ENCODE peak calls at places on chromosomes 6 and 20, in ten cellular contexts. One of them, this sample, is unnamed. For H3K9me3 and H3K27me3, the result is how much of the 10 kb centered on the place peaks cover.

GRCh38 chr6:130994319-130995097 is 68.5 kb downstream of the EPB41L2 start:
- DNase-seq in RWPE2: no peak
- DNase-seq in tibial artery: no peak
- DNase-seq in thyroid gland: no peak
- DNase-seq in keratinocyte: no peak
- DNase-seq in ovary: no peak
- DNase-seq in cardiac muscle cell: no peak
- DNase-seq in adrenal gland: no peak
- DNase-seq in right atrium auricular region: no peak
- DNase-seq in CD8-positive, alpha-beta T cell: no peak
- DNase-seq in this sample: no peak

GRCh38 chr6:14841901-14842421 is 403.9 kb upstream of the JARID2 start:
- DNase-seq in CD8-positive, alpha-beta T cell: no peak
- DNase-seq in adrenal gland: peak
- DNase-seq in ovary: peak
- DNase-seq in cardiac muscle cell: peak
- DNase-seq in tibial artery: no peak
- DNase-seq in thyroid gland: no peak
- DNase-seq in keratinocyte: no peak
- DNase-seq in right atrium auricular region: no peak
- DNase-seq in RWPE2: no peak
- DNase-seq in this sample: no peak

GRCh38 chr20:60297649-60298048 is 339.4 kb downstream of the CDH26 start:
- DNase-seq in right atrium auricular region: no peak
- DNase-seq in keratinocyte: no peak
- DNase-seq in tibial artery: no peak
- DNase-seq in CD8-positive, alpha-beta T cell: no peak
- DNase-seq in adrenal gland: no peak
- DNase-seq in thyroid gland: peak
- DNase-seq in ovary: no peak
- DNase-seq in cardiac muscle cell: no peak
- DNase-seq in RWPE2: no peak
- DNase-seq in this sample: no peak

GRCh38 chr6:54579011-54579410 is 267.6 kb upstream of the FAM83B start:
- DNase-seq in adrenal gland: no peak
- DNase-seq in tibial artery: no peak
- DNase-seq in ovary: no peak
- DNase-seq in RWPE2: no peak
- DNase-seq in keratinocyte: no peak
- DNase-seq in right atrium auricular region: no peak
- DNase-seq in CD8-positive, alpha-beta T cell: no peak
- DNase-seq in cardiac muscle cell: peak
- DNase-seq in thyroid gland: peak
- DNase-seq in this sample: no peak

GRCh38 chr6:162591517-162591916 is 136.0 kb downstream of the PRKN start:
- DNase-seq in keratinocyte: no peak
- DNase-seq in CD8-positive, alpha-beta T cell: no peak
- DNase-seq in adrenal gland: no peak
- DNase-seq in right atrium auricular region: no peak
- DNase-seq in cardiac muscle cell: no peak
- DNase-seq in RWPE2: no peak
- DNase-seq in thyroid gland: no peak
- DNase-seq in tibial artery: no peak
- DNase-seq in ovary: no peak
- DNase-seq in this sample: no peak

GRCh38 chr6:43297644-43298564 is at the start of gene SLC22A7:
- DNase-seq in RWPE2: no peak
- DNase-seq in thyroid gland: peak
- DNase-seq in tibial artery: no peak
- DNase-seq in cardiac muscle cell: peak
- DNase-seq in CD8-positive, alpha-beta T cell: no peak
- DNase-seq in adrenal gland: peak
- DNase-seq in right atrium auricular region: no peak
- DNase-seq in ovary: no peak
- DNase-seq in keratinocyte: no peak
- DNase-seq in this sample: no peak

GRCh38 chr6:30881392-30881986 is 2.8 kb upstream of the DDR1 start:
- DNase-seq in tibial artery: no peak
- DNase-seq in right atrium auricular region: no peak
- DNase-seq in keratinocyte: no peak
- DNase-seq in adrenal gland: no peak
- DNase-seq in cardiac muscle cell: no peak
- DNase-seq in thyroid gland: no peak
- DNase-seq in ovary: no peak
- DNase-seq in RWPE2: no peak
- DNase-seq in CD8-positive, alpha-beta T cell: no peak
- DNase-seq in this sample: no peak

GRCh38 chr20:25464501-25465204 is 57.2 kb downstream of the GINS1 start:
- DNase-seq in adrenal gland: no peak
- DNase-seq in ovary: no peak
- DNase-seq in keratinocyte: no peak
- DNase-seq in CD8-positive, alpha-beta T cell: no peak
- DNase-seq in cardiac muscle cell: no peak
- DNase-seq in RWPE2: peak
- DNase-seq in thyroid gland: no peak
- DNase-seq in right atrium auricular region: no peak
- DNase-seq in tibial artery: no peak
- DNase-seq in this sample: no peak

GRCh38 chr20:59735917-59736316 is 131.6 kb downstream of the PHACTR3 start:
- DNase-seq in ovary: no peak
- DNase-seq in adrenal gland: no peak
- DNase-seq in right atrium auricular region: no peak
- DNase-seq in cardiac muscle cell: no peak
- DNase-seq in RWPE2: peak
- DNase-seq in keratinocyte: no peak
- DNase-seq in tibial artery: no peak
- DNase-seq in thyroid gland: no peak
- DNase-seq in CD8-positive, alpha-beta T cell: no peak
- DNase-seq in this sample: no peak

GRCh38 chr6:31042801-31043200 is 32.5 kb downstream of the MUC22 start:
- DNase-seq in CD8-positive, alpha-beta T cell: peak
- DNase-seq in RWPE2: no peak
- DNase-seq in cardiac muscle cell: peak
- DNase-seq in thyroid gland: peak
- DNase-seq in keratinocyte: no peak
- DNase-seq in right atrium auricular region: no peak
- DNase-seq in tibial artery: no peak
- DNase-seq in adrenal gland: peak
- DNase-seq in ovary: peak
- DNase-seq in this sample: peak

GRCh38 chr6:3281669-3282460 is 23.1 kb downstream of the PSMG4 start:
- DNase-seq in adrenal gland: peak
- DNase-seq in cardiac muscle cell: peak
- DNase-seq in ovary: peak
- DNase-seq in keratinocyte: peak
- DNase-seq in thyroid gland: no peak
- DNase-seq in CD8-positive, alpha-beta T cell: no peak
- DNase-seq in right atrium auricular region: peak
- DNase-seq in tibial artery: peak
- DNase-seq in RWPE2: peak
- DNase-seq in this sample: no peak

GRCh38 chr6:105882071-105882803 is 203.9 kb upstream of the PRDM1 start:
- DNase-seq in cardiac muscle cell: no peak
- DNase-seq in right atrium auricular region: no peak
- DNase-seq in tibial artery: no peak
- DNase-seq in keratinocyte: no peak
- DNase-seq in thyroid gland: no peak
- DNase-seq in RWPE2: no peak
- DNase-seq in adrenal gland: no peak
- DNase-seq in ovary: no peak
- DNase-seq in CD8-positive, alpha-beta T cell: no peak
- DNase-seq in this sample: no peak

GRCh38 chr6:55868910-55869479 is 6.4 kb downstream of the BMP5 start:
- DNase-seq in ovary: no peak
- DNase-seq in tibial artery: no peak
- DNase-seq in CD8-positive, alpha-beta T cell: no peak
- DNase-seq in thyroid gland: no peak
- DNase-seq in adrenal gland: no peak
- DNase-seq in right atrium auricular region: no peak
- DNase-seq in cardiac muscle cell: no peak
- DNase-seq in RWPE2: peak
- DNase-seq in keratinocyte: peak
- DNase-seq in this sample: no peak

GRCh38 chr6:76026101-76026500 is 46.4 kb downstream of the IMPG1 start:
- DNase-seq in right atrium auricular region: no peak
- DNase-seq in tibial artery: no peak
- DNase-seq in ovary: no peak
- DNase-seq in thyroid gland: no peak
- DNase-seq in adrenal gland: no peak
- DNase-seq in RWPE2: no peak
- DNase-seq in cardiac muscle cell: peak
- DNase-seq in keratinocyte: no peak
- DNase-seq in CD8-positive, alpha-beta T cell: no peak
- DNase-seq in this sample: no peak
- H3K9me3 ChIP-seq in right atrium auricular region: half or more
- H3K9me3 ChIP-seq in tibial artery: under half
- H3K9me3 ChIP-seq in ovary: under half
- H3K9me3 ChIP-seq in thyroid gland: under half
- H3K9me3 ChIP-seq in adrenal gland: under half
- H3K9me3 ChIP-seq in RWPE2: under half
- H3K9me3 ChIP-seq in cardiac muscle cell: under half
- H3K9me3 ChIP-seq in keratinocyte: under half
- H3K9me3 ChIP-seq in CD8-positive, alpha-beta T cell: under half
- H3K9me3 ChIP-seq in this sample: under half

GRCh38 chr6:13418838-13419237 is 68.6 kb downstream of the GFOD1 start:
- DNase-seq in thyroid gland: no peak
- DNase-seq in RWPE2: no peak
- DNase-seq in ovary: no peak
- DNase-seq in cardiac muscle cell: no peak
- DNase-seq in CD8-positive, alpha-beta T cell: no peak
- DNase-seq in keratinocyte: no peak
- DNase-seq in right atrium auricular region: no peak
- DNase-seq in tibial artery: no peak
- DNase-seq in adrenal gland: no peak
- DNase-seq in this sample: no peak
- H3K27me3 ChIP-seq in thyroid gland: under half
- H3K27me3 ChIP-seq in RWPE2: under half
- H3K27me3 ChIP-seq in ovary: under half
- H3K27me3 ChIP-seq in cardiac muscle cell: under half
- H3K27me3 ChIP-seq in CD8-positive, alpha-beta T cell: under half
- H3K27me3 ChIP-seq in keratinocyte: under half
- H3K27me3 ChIP-seq in right atrium auricular region: under half
- H3K27me3 ChIP-seq in tibial artery: under half
- H3K27me3 ChIP-seq in adrenal gland: under half
- H3K27me3 ChIP-seq in this sample: under half

DNA sequence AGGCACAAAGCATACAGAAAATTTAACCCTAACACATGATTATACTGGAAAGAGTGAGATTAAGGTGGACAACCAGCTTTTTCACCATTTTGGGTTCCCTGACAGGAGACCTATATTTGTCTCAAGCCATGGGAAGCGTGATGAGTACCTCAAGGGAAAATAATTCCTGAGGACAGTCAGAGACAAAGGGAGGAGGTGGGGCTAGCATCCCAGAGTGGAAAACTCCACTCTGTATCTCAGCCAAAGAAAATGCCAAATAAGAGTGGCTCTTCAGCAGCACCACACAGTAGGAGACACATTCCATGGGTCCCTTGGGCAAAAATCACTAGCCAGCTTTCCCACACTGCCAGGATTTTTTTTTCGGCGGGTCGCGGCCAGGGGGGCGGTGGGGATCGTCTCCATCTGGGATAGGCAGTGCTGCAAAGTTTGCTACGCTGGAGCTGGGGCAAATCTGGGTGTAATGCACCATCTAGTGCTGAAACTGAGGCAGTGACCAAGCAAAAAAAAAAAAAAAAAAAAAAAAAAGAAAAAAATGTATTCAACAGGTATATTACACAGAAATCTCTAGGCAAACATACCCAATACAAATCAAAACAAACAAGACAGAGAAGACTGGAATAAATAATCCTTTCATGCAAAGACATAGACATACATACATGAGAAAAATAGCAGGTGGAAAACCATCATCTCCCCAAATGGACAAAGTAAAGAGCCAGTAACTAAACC is 77.3 kb upstream of the SLC35F1 start:
- DNase-seq in CD8-positive, alpha-beta T cell: no peak
- DNase-seq in adrenal gland: peak
- DNase-seq in ovary: no peak
- DNase-seq in right atrium auricular region: no peak
- DNase-seq in thyroid gland: no peak
- DNase-seq in RWPE2: no peak
- DNase-seq in tibial artery: no peak
- DNase-seq in keratinocyte: no peak
- DNase-seq in cardiac muscle cell: peak
- DNase-seq in this sample: peak
- TF ChIP-seq CTCF in CD8-positive, alpha-beta T cell: no peak
- TF ChIP-seq CTCF in adrenal gland: no peak
- TF ChIP-seq CTCF in ovary: no peak
- TF ChIP-seq CTCF in right atrium auricular region: no peak
- TF ChIP-seq CTCF in thyroid gland: no peak
- TF ChIP-seq CTCF in RWPE2: peak
- TF ChIP-seq CTCF in tibial artery: no peak
- TF ChIP-seq CTCF in keratinocyte: peak
- TF ChIP-seq CTCF in cardiac muscle cell: peak
- TF ChIP-seq CTCF in this sample: peak

DNA sequence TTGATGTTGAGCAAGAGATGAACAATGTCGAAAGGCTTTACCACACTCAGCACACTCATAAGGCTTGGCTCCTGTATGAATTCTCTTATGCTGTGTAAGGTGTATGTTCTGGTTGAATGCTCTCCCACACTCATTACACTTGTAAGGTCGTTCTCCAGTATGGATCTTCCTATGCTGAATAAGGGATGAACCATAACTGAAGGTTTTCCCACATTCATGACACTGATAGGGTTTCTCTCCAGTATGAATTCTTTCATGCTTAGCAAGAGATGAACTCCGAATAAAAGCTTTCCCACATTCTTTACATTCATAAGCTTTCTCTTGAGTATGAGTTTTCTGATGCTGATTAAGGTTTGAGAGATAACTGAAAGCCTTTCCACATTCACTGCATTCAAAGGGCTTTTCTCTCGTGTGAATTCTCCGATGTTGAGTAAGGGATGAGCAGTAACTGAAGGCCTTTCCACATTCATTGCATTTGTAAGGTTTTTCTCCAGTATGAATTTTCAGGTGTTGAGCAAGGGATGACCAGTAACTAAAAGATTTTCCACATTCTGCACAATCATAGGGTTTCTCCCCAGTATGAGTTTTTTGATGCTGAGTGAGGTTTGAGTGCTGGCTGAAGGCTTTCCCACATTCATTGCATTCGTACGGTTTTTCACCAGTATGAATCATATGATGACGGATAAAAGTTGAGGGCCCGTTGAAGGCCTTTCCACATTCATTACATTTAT is 21.1 kb downstream of the ZNF184 start:
- DNase-seq in CD8-positive, alpha-beta T cell: no peak
- DNase-seq in cardiac muscle cell: no peak
- DNase-seq in thyroid gland: no peak
- DNase-seq in tibial artery: no peak
- DNase-seq in adrenal gland: no peak
- DNase-seq in RWPE2: no peak
- DNase-seq in ovary: no peak
- DNase-seq in right atrium auricular region: no peak
- DNase-seq in keratinocyte: no peak
- DNase-seq in this sample: no peak
- H3K9me3 ChIP-seq in CD8-positive, alpha-beta T cell: half or more
- H3K9me3 ChIP-seq in cardiac muscle cell: under half
- H3K9me3 ChIP-seq in thyroid gland: under half
- H3K9me3 ChIP-seq in tibial artery: half or more
- H3K9me3 ChIP-seq in adrenal gland: under half
- H3K9me3 ChIP-seq in RWPE2: under half
- H3K9me3 ChIP-seq in ovary: under half
- H3K9me3 ChIP-seq in right atrium auricular region: half or more
- H3K9me3 ChIP-seq in keratinocyte: under half
- H3K9me3 ChIP-seq in this sample: under half

This sample was measured in BE2C.